ENCODE peak calls at places on chromosomes 1 and 21, in six cellular contexts. One of them, this sample, is unnamed.

GRCh38 chr1:3058263-3059030 is 10.6 kb upstream of the PRDM16 start:
- DNase-seq in psoas muscle: no peak
- DNase-seq in bronchial epithelial cell: no peak
- DNase-seq in nephron progenitor cell: no peak
- DNase-seq in MCF 10A: no peak
- DNase-seq in suprapubic skin: peak
- DNase-seq in this sample: no peak

GRCh38 chr1:40745180-40745579 is 38.4 kb upstream of the KCNQ4 start:
- DNase-seq in psoas muscle: no peak
- DNase-seq in bronchial epithelial cell: no peak
- DNase-seq in nephron progenitor cell: no peak
- DNase-seq in MCF 10A: no peak
- DNase-seq in suprapubic skin: no peak
- DNase-seq in this sample: no peak

GRCh38 chr1:110340207-110340468 is 961 bp downstream of the RBM15 start:
- DNase-seq in psoas muscle: no peak
- DNase-seq in bronchial epithelial cell: no peak
- DNase-seq in nephron progenitor cell: no peak
- DNase-seq in MCF 10A: no peak
- DNase-seq in suprapubic skin: peak
- DNase-seq in this sample: no peak

GRCh38 chr1:110309139-110309538 is 30.0 kb upstream of the RBM15 start:
- DNase-seq in psoas muscle: no peak
- DNase-seq in bronchial epithelial cell: peak
- DNase-seq in nephron progenitor cell: no peak
- DNase-seq in MCF 10A: no peak
- DNase-seq in suprapubic skin: no peak
- DNase-seq in this sample: no peak

GRCh38 chr21:28089599-28090421 is 902.9 kb downstream of the LTN1 start:
- DNase-seq in psoas muscle: no peak
- DNase-seq in bronchial epithelial cell: peak
- DNase-seq in nephron progenitor cell: no peak
- DNase-seq in MCF 10A: no peak
- DNase-seq in suprapubic skin: no peak
- DNase-seq in this sample: no peak

GRCh38 chr1:100921110-100921706 is 25.3 kb downstream of the SLC30A7 start:
- DNase-seq in psoas muscle: no peak
- DNase-seq in bronchial epithelial cell: peak
- DNase-seq in nephron progenitor cell: peak
- DNase-seq in MCF 10A: peak
- DNase-seq in suprapubic skin: no peak
- DNase-seq in this sample: no peak

GRCh38 chr1:224726783-224727182 is 110.7 kb downstream of the CNIH3 start:
- DNase-seq in psoas muscle: peak
- DNase-seq in bronchial epithelial cell: peak
- DNase-seq in nephron progenitor cell: no peak
- DNase-seq in MCF 10A: peak
- DNase-seq in suprapubic skin: peak
- DNase-seq in this sample: no peak

GRCh38 chr1:45135339-45135738 is 71.1 kb downstream of the ZSWIM5 start:
- DNase-seq in psoas muscle: no peak
- DNase-seq in bronchial epithelial cell: no peak
- DNase-seq in nephron progenitor cell: no peak
- DNase-seq in MCF 10A: no peak
- DNase-seq in suprapubic skin: no peak
- DNase-seq in this sample: no peak

GRCh38 chr1:39529901-39530535 is 38.6 kb downstream of the BMP8A start:
- DNase-seq in psoas muscle: no peak
- DNase-seq in bronchial epithelial cell: no peak
- DNase-seq in nephron progenitor cell: no peak
- DNase-seq in MCF 10A: no peak
- DNase-seq in suprapubic skin: no peak
- DNase-seq in this sample: no peak

GRCh38 chr1:31155216-31155806 is 84.4 kb downstream of the NKAIN1 start:
- DNase-seq in psoas muscle: peak
- DNase-seq in bronchial epithelial cell: peak
- DNase-seq in nephron progenitor cell: peak
- DNase-seq in MCF 10A: peak
- DNase-seq in suprapubic skin: peak
- DNase-seq in this sample: peak

GRCh38 chr1:17119744-17120482 is 662 bp upstream of the PADI2 start:
- DNase-seq in psoas muscle: no peak
- DNase-seq in bronchial epithelial cell: no peak
- DNase-seq in nephron progenitor cell: no peak
- DNase-seq in MCF 10A: no peak
- DNase-seq in suprapubic skin: no peak
- DNase-seq in this sample: peak

GRCh38 chr1:115190766-115191165 is 101.5 kb upstream of the TSPAN2 start:
- DNase-seq in psoas muscle: no peak
- DNase-seq in bronchial epithelial cell: no peak
- DNase-seq in nephron progenitor cell: no peak
- DNase-seq in MCF 10A: no peak
- DNase-seq in suprapubic skin: no peak
- DNase-seq in this sample: no peak

GRCh38 chr1:107964397-107965111 is 426 bp downstream of the VAV3 start:
- DNase-seq in psoas muscle: peak
- DNase-seq in bronchial epithelial cell: peak
- DNase-seq in nephron progenitor cell: no peak
- DNase-seq in MCF 10A: peak
- DNase-seq in suprapubic skin: peak
- DNase-seq in this sample: peak

GRCh38 chr1:66571789-66572188 is 37.8 kb downstream of the SGIP1 start:
- DNase-seq in psoas muscle: no peak
- DNase-seq in bronchial epithelial cell: peak
- DNase-seq in nephron progenitor cell: no peak
- DNase-seq in MCF 10A: peak
- DNase-seq in suprapubic skin: no peak
- DNase-seq in this sample: no peak

GRCh38 chr1:180936110-180937011 is 23.7 kb downstream of the KIAA1614 start:
- DNase-seq in psoas muscle: no peak
- DNase-seq in bronchial epithelial cell: no peak
- DNase-seq in nephron progenitor cell: no peak
- DNase-seq in MCF 10A: no peak
- DNase-seq in suprapubic skin: no peak
- DNase-seq in this sample: no peak

GRCh38 chr1:59743324-59744108 is 71.2 kb upstream of the HOOK1 start:
- DNase-seq in psoas muscle: no peak
- DNase-seq in bronchial epithelial cell: no peak
- DNase-seq in nephron progenitor cell: no peak
- DNase-seq in MCF 10A: no peak
- DNase-seq in suprapubic skin: no peak
- DNase-seq in this sample: no peak

GRCh38 chr1:78440381-78440793 is 50.4 kb upstream of the PTGFR start:
- DNase-seq in psoas muscle: no peak
- DNase-seq in bronchial epithelial cell: peak
- DNase-seq in nephron progenitor cell: no peak
- DNase-seq in MCF 10A: no peak
- DNase-seq in suprapubic skin: no peak
- DNase-seq in this sample: no peak

GRCh38 chr1:231118704-231119453 is 43.0 kb upstream of the TRIM67 start:
- DNase-seq in psoas muscle: no peak
- DNase-seq in bronchial epithelial cell: no peak
- DNase-seq in nephron progenitor cell: no peak
- DNase-seq in MCF 10A: no peak
- DNase-seq in suprapubic skin: no peak
- DNase-seq in this sample: no peak

GRCh38 chr1:114075082-114075481 is 78.6 kb downstream of the SYT6 start:
- DNase-seq in psoas muscle: no peak
- DNase-seq in bronchial epithelial cell: no peak
- DNase-seq in nephron progenitor cell: no peak
- DNase-seq in MCF 10A: no peak
- DNase-seq in suprapubic skin: no peak
- DNase-seq in this sample: no peak

GRCh38 chr1:183636783-183637182 is 1.2 kb upstream of the ARPC5 start:
- DNase-seq in psoas muscle: no peak
- DNase-seq in bronchial epithelial cell: no peak
- DNase-seq in nephron progenitor cell: no peak
- DNase-seq in MCF 10A: no peak
- DNase-seq in suprapubic skin: no peak
- DNase-seq in this sample: no peak

GRCh38 chr1:109762821-109763645 is 690 bp downstream of the EPS8L3 start:
- DNase-seq in psoas muscle: no peak
- DNase-seq in bronchial epithelial cell: peak
- DNase-seq in nephron progenitor cell: no peak
- DNase-seq in MCF 10A: peak
- DNase-seq in suprapubic skin: peak
- DNase-seq in this sample: no peak

GRCh38 chr1:236342403-236343245 is 51.5 kb upstream of the EDARADD start:
- DNase-seq in psoas muscle: no peak
- DNase-seq in bronchial epithelial cell: no peak
- DNase-seq in nephron progenitor cell: no peak
- DNase-seq in MCF 10A: no peak
- DNase-seq in suprapubic skin: no peak
- DNase-seq in this sample: no peak

GRCh38 chr1:6750490-6750889 is 34.8 kb upstream of the CAMTA1 start:
- DNase-seq in psoas muscle: no peak
- DNase-seq in bronchial epithelial cell: no peak
- DNase-seq in nephron progenitor cell: no peak
- DNase-seq in MCF 10A: no peak
- DNase-seq in suprapubic skin: no peak
- DNase-seq in this sample: no peak

GRCh38 chr1:84086189-84086588 is 57.9 kb upstream of the PRKACB start:
- DNase-seq in psoas muscle: no peak
- DNase-seq in bronchial epithelial cell: no peak
- DNase-seq in nephron progenitor cell: no peak
- DNase-seq in MCF 10A: no peak
- DNase-seq in suprapubic skin: no peak
- DNase-seq in this sample: no peak

GRCh38 chr1:40255231-40255630 is 2.8 kb upstream of the ZMPSTE24 start:
- DNase-seq in psoas muscle: no peak
- DNase-seq in bronchial epithelial cell: no peak
- DNase-seq in nephron progenitor cell: no peak
- DNase-seq in MCF 10A: no peak
- DNase-seq in suprapubic skin: no peak
- DNase-seq in this sample: no peak

GRCh38 chr1:241847796-241848668 is at the start of gene EXO1:
- DNase-seq in psoas muscle: peak
- DNase-seq in bronchial epithelial cell: peak
- DNase-seq in nephron progenitor cell: peak
- DNase-seq in MCF 10A: peak
- DNase-seq in suprapubic skin: peak
- DNase-seq in this sample: peak
- TF ChIP-seq CTCF in psoas muscle: peak
- TF ChIP-seq CTCF in bronchial epithelial cell: peak
- TF ChIP-seq CTCF in nephron progenitor cell: no peak
- TF ChIP-seq CTCF in MCF 10A: peak
- TF ChIP-seq CTCF in suprapubic skin: no peak
- TF ChIP-seq CTCF in this sample: peak

DNA sequence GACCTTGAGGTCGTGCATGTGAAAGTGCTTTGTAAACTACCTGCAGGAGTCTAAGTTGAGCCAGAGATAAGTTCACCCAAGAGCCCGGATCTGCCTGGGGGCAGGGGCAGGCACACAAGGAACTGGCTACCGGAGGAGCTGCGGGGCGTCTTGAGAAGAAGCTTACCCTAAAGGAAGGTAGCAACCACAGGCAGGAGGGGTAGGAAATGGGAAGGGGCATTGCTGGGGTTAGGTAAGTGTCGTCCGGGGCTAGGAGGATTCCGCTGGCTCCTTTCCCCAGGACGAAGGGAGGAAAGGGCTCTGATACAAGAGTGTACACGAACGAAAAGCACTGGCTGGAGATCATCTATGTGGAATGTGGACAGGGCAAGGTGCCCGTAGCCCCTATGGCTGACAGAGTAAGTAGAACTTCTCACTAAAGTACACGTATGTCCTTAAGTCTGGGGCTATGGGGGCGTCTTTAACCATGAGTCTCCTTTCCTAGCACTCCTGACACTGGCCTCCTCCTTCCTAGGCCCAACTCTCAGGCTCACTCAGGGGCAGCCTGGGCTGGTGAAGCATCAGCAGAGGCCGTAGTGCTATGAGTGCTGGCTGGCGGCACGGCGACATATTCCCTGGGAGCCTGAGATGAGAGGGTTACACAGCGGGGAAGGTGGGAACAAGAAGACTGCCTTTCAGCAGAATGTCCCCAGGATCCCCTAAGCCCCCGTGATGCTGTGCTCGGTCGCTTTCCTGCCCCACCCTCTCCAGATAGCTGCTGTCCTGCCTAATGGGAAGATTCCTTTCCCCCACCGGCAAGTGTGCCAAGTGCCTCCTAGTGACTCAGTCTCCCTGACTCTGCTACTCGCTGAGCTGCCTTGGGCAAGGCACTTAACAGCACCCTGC is 9.1 kb upstream of the GALNT2 start:
- DNase-seq in psoas muscle: no peak
- DNase-seq in bronchial epithelial cell: no peak
- DNase-seq in nephron progenitor cell: no peak
- DNase-seq in MCF 10A: no peak
- DNase-seq in suprapubic skin: no peak
- DNase-seq in this sample: no peak
- TF ChIP-seq CTCF in psoas muscle: no peak
- TF ChIP-seq CTCF in bronchial epithelial cell: no peak
- TF ChIP-seq CTCF in nephron progenitor cell: no peak
- TF ChIP-seq CTCF in MCF 10A: no peak
- TF ChIP-seq CTCF in suprapubic skin: no peak
- TF ChIP-seq CTCF in this sample: no peak

GRCh38 chr1:64861611-64862010 is 104.7 kb downstream of the JAK1 start:
- DNase-seq in psoas muscle: no peak
- DNase-seq in bronchial epithelial cell: no peak
- DNase-seq in nephron progenitor cell: peak
- DNase-seq in MCF 10A: peak
- DNase-seq in suprapubic skin: no peak
- DNase-seq in this sample: no peak
- TF ChIP-seq CTCF in psoas muscle: peak
- TF ChIP-seq CTCF in bronchial epithelial cell: no peak
- TF ChIP-seq CTCF in nephron progenitor cell: peak
- TF ChIP-seq CTCF in MCF 10A: no peak
- TF ChIP-seq CTCF in suprapubic skin: no peak
- TF ChIP-seq CTCF in this sample: peak

DNA sequence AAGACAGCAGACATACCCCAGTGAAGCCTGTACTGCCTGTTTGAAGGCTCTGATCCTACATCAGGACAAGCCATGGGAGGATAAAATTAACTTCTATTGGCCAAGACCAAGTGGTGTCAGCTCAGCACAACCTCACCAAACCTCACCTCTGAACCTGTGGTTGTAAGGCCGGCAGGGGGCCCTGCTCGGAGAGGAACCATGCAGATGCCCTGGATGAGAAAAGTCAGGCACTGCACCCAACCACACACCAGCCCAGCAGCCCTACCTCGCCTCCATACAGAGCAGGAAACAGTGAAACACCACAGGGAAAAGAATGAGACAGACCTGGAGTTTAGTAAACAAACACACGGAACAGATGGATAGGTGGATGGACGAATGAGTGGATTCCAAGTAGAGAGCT is 70.0 kb upstream of the PAX7 start:
- DNase-seq in psoas muscle: no peak
- DNase-seq in bronchial epithelial cell: no peak
- DNase-seq in nephron progenitor cell: no peak
- DNase-seq in MCF 10A: peak
- DNase-seq in suprapubic skin: no peak
- DNase-seq in this sample: no peak
- TF ChIP-seq CTCF in psoas muscle: no peak
- TF ChIP-seq CTCF in bronchial epithelial cell: no peak
- TF ChIP-seq CTCF in nephron progenitor cell: no peak
- TF ChIP-seq CTCF in MCF 10A: no peak
- TF ChIP-seq CTCF in suprapubic skin: no peak
- TF ChIP-seq CTCF in this sample: no peak

GRCh38 chr1:151858030-151858746 is 4.7 kb upstream of the THEM5 start:
- DNase-seq in psoas muscle: no peak
- DNase-seq in bronchial epithelial cell: peak
- DNase-seq in nephron progenitor cell: no peak
- DNase-seq in MCF 10A: peak
- DNase-seq in suprapubic skin: no peak
- DNase-seq in this sample: no peak
- TF ChIP-seq CTCF in psoas muscle: no peak
- TF ChIP-seq CTCF in bronchial epithelial cell: no peak
- TF ChIP-seq CTCF in nephron progenitor cell: no peak
- TF ChIP-seq CTCF in MCF 10A: no peak
- TF ChIP-seq CTCF in suprapubic skin: no peak
- TF ChIP-seq CTCF in this sample: no peak